ENCODE peak calls at places on chromosomes 6 and 20, in four cellular contexts. E is HL-60, Q is GM12878, B is GM12891. K is an unnamed sample.

GRCh38 chr20:44683263-44684046 is 31.7 kb upstream of the CCN5 start:
- DNase-seq in E (peak; percentile 76), Q (peak; percentile 45), B (peak; percentile 74), K (peak; percentile 68)

GRCh38 chr6:164021589-164022290 is 607.2 kb downstream of the QKI start:
- DNase-seq in B (no peak), Q (no peak), E (no peak), K (no peak)

GRCh38 chr6:13538084-13538483 is 36.3 kb upstream of the SIRT5 start:
- DNase-seq in Q (no peak), B (no peak), E (no peak), K (peak; percentile 45)

GRCh38 chr6:38997128-38997761 is 51.3 kb upstream of the GLP1R start:
- DNase-seq in Q (no peak), E (no peak), B (peak; percentile 15), K (peak; percentile 52)

GRCh38 chr20:56234110-56234509 is 14.4 kb upstream of the MC3R start:
- DNase-seq in B (no peak), E (no peak), Q (no peak), K (no peak)

GRCh38 chr20:46088409-46089075 is 1.2 kb downstream of the NCOA5 start:
- DNase-seq in B (no peak), Q (no peak), E (no peak), K (peak; percentile 21)

GRCh38 chr6:38110407-38111025 is 291.0 kb downstream of the ZFAND3 start:
- DNase-seq in Q (no peak), B (no peak), E (no peak), K (no peak)

GRCh38 chr6:9704989-9705388 is 709.9 kb downstream of the TFAP2A start:
- DNase-seq in B (no peak), Q (no peak), E (no peak), K (no peak)

GRCh38 chr6:14431375-14432330 is 314.1 kb downstream of the CD83 start:
- DNase-seq in Q (no peak), E (no peak), B (no peak), K (no peak)

GRCh38 chr20:59403261-59403961 is 103.0 kb downstream of the EDN3 start:
- DNase-seq in B (peak; percentile 75), Q (no peak), E (peak; percentile 11), K (peak; percentile 96)

GRCh38 chr6:138107078-138107751 is at the start of gene PERP:
- DNase-seq in Q (no peak), B (peak; percentile 52), E (no peak), K (peak; percentile 81)

GRCh38 chr20:62002882-62003480 is 62.7 kb downstream of the TAF4 start:
- DNase-seq in E (no peak), B (no peak), Q (no peak), K (no peak)

GRCh38 chr6:12102350-12102749 is 90.2 kb downstream of the HIVEP1 start:
- DNase-seq in E (no peak), B (no peak), Q (no peak), K (no peak)

GRCh38 chr6:19905584-19905983 is 68.4 kb downstream of the ID4 start:
- DNase-seq in Q (no peak), E (no peak), B (no peak), K (no peak)

GRCh38 chr6:168049277-168049676 is 29.7 kb downstream of the FRMD1 start:
- DNase-seq in Q (no peak), B (no peak), E (no peak), K (no peak)

GRCh38 chr6:77650098-77650663 is 2.7 kb upstream of the MEI4 start:
- DNase-seq in E (no peak), Q (no peak), B (no peak), K (peak; percentile 25)

GRCh38 chr6:152298055-152298647 is 339.0 kb downstream of the SYNE1 start:
- DNase-seq in B (no peak), Q (no peak), E (no peak), K (no peak)

GRCh38 chr6:88650029-88650619 is 313.3 kb downstream of the RNGTT start:
- DNase-seq in E (no peak), Q (peak; percentile 97), B (peak; percentile 23), K (no peak)

GRCh38 chr6:53347250-53347920 is 1.4 kb downstream of the ELOVL5 start:
- DNase-seq in B (no peak), Q (no peak), E (no peak), K (no peak)

GRCh38 chr6:1230281-1230680 is 81.6 kb upstream of the FOXQ1 start:
- DNase-seq in Q (no peak), E (no peak), B (no peak), K (no peak)

GRCh38 chr6:146850981-146851380 is 252.2 kb downstream of the ADGB start:
- DNase-seq in B (no peak), E (no peak), Q (no peak), K (no peak)

GRCh38 chr20:44215125-44215524 is 4.6 kb upstream of the OSER1 start:
- DNase-seq in B (peak; percentile 20), E (no peak), Q (no peak), K (peak; percentile 39)

GRCh38 chr20:2507875-2508630 is 662 bp downstream of the ZNF343 start:
- DNase-seq in B (peak; percentile 28), E (no peak), Q (no peak), K (peak; percentile 30)

GRCh38 chr6:85644374-85644762 is 1.7 kb upstream of the SYNCRIP start:
- DNase-seq in E (peak; percentile 5), Q (no peak), B (no peak), K (no peak)

GRCh38 chr20:51160821-51161220 is 137.9 kb upstream of the KCNG1 start:
- DNase-seq in B (no peak), Q (no peak), E (no peak), K (no peak)

GRCh38 chr6:47741807-47742206 is 40.0 kb upstream of the OPN5 start:
- DNase-seq in E (no peak), B (no peak), Q (no peak), K (no peak)

GRCh38 chr20:5881714-5882113 is 68.6 kb downstream of the TRMT6 start:
- DNase-seq in B (no peak), E (no peak), Q (no peak), K (no peak)

GRCh38 chr6:18326001-18326400 is 61.1 kb upstream of the RNF144B start:
- DNase-seq in E (no peak), B (no peak), Q (no peak), K (no peak)

GRCh38 chr6:43916924-43917877 is 147.2 kb downstream of the VEGFA start:
- DNase-seq in E (peak; percentile 63), B (no peak), Q (no peak), K (no peak)

GRCh38 chr20:45254867-45255266 is 503 bp upstream of the SLPI start:
- DNase-seq in E (peak; percentile 69), B (no peak), Q (no peak), K (no peak)

GRCh38 chr6:166055801-166056200 is 111.8 kb downstream of the TBXT start:
- DNase-seq in Q (no peak), E (no peak), B (no peak), K (no peak)

GRCh38 chr6:123901441-123901840 is 97.8 kb downstream of the NKAIN2 start:
- DNase-seq in Q (no peak), E (no peak), B (no peak), K (no peak)

GRCh38 chr20:41340327-41341055 is at the start of gene LPIN3:
- DNase-seq in B (peak; percentile 69), E (no peak), Q (no peak), K (peak; percentile 95)

GRCh38 chr6:163605388-163606097 is 191.0 kb downstream of the QKI start:
- DNase-seq in Q (no peak), E (no peak), B (no peak), K (no peak)

GRCh38 chr6:44651604-44652003 is 264.1 kb downstream of the CDC5L start:
- DNase-seq in B (no peak), Q (no peak), E (no peak), K (no peak)

GRCh38 chr20:884983-885952 is 30.9 kb downstream of the ANGPT4 start:
- DNase-seq in Q (no peak), B (no peak), E (peak; percentile 13), K (no peak)

GRCh38 chr6:169972736-169973135 is 221.3 kb downstream of the ERMARD start:
- DNase-seq in Q (no peak), B (no peak), E (no peak), K (no peak)

GRCh38 chr6:25058387-25058786 is 122.6 kb upstream of the RIPOR2 start:
- DNase-seq in Q (no peak), B (no peak), E (no peak), K (no peak)

GRCh38 chr6:25053875-25054371 is 118.2 kb upstream of the RIPOR2 start:
- DNase-seq in Q (no peak), E (no peak), B (no peak), K (no peak)

GRCh38 chr6:25054469-25054868 is 118.7 kb upstream of the RIPOR2 start:
- DNase-seq in E (no peak), B (no peak), Q (no peak), K (no peak)

GRCh38 chr6:25057121-25057520 is 121.4 kb upstream of the RIPOR2 start:
- DNase-seq in E (no peak), Q (no peak), B (no peak), K (no peak)

GRCh38 chr6:25056130-25056529 is 120.4 kb upstream of the RIPOR2 start:
- DNase-seq in B (no peak), Q (no peak), E (peak; percentile 71), K (no peak)
- TF ChIP-seq SPI1 in B (peak; percentile 71), Q (peak; percentile 66), E (peak; percentile 84), K (no peak)

GRCh38 chr6:26032387-26033131 is 54.7 kb upstream of the HFE start:
- DNase-seq in B (no peak), Q (peak; percentile 55), E (no peak), K (no peak)
- TF ChIP-seq SPI1 in B (no peak), Q (no peak), E (no peak), K (no peak)

GRCh38 chr6:159980474-159980873 is 11.6 kb downstream of the IGF2R start:
- DNase-seq in Q (no peak), B (no peak), E (no peak), K (no peak)
- TF ChIP-seq SPI1 in Q (no peak), B (no peak), E (no peak), K (no peak)

DNA sequence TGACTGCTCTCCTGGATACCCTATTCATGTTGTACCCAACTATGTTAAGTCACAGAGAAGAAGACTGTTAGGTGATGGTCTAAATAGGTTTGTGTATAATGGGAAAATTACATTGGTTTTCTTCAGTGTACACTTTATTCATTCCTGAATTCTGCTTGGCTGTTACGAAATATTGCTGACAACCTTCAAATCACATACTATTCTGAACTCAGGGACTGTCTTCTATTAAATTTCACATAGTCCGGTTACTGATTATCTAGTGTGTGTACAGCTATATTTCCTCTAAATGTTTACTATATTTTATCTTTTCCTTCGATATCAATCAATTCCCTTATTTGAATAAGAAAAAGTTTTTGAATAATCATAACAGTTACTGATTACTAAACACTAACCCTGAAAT is 1090.3 kb upstream of the CITED2 start:
- DNase-seq in B (no peak), E (no peak), Q (no peak), K (no peak)
- TF ChIP-seq SPI1 in B (no peak), E (no peak), Q (no peak), K (no peak)

K was measured in K562.